ENCODE peak calls at places on chromosomes 3 and 15, in five cellular contexts. I is H1, P is SK-N-SH, S is GM12878, M is HepG2. F is an unnamed sample.

GRCh38 chr15:68614621-68615035 is 35.8 kb downstream of the CORO2B start:
- DNase-seq in I (peak; percentile 19), S (no peak), M (no peak), P (no peak), F (no peak)

GRCh38 chr3:145522893-145523651 is 637.9 kb downstream of the PLOD2 start:
- DNase-seq in M (no peak), I (no peak), P (no peak), S (no peak), F (no peak)

GRCh38 chr15:90035835-90036220 is 34.7 kb downstream of the ZNF710 start:
- DNase-seq in S (no peak), I (no peak), P (no peak), M (no peak), F (no peak)

GRCh38 chr3:33202581-33203457 is 15.8 kb downstream of the SUSD5 start:
- DNase-seq in M (no peak), I (no peak), S (no peak), P (no peak), F (no peak)

GRCh38 chr3:16374047-16375019 is 109.3 kb downstream of the OXNAD1 start:
- DNase-seq in S (no peak), P (no peak), M (no peak), I (no peak), F (no peak)

GRCh38 chr15:59174846-59175831 is 31.5 kb upstream of the LDHAL6B start:
- DNase-seq in P (peak; percentile 64), M (peak; percentile 47), S (no peak), I (peak; percentile 17), F (peak; percentile 62)

GRCh38 chr3:161400650-161401049 is 29.3 kb upstream of the SPTSSB start:
- DNase-seq in S (no peak), M (no peak), I (no peak), P (no peak), F (no peak)

GRCh38 chr15:60389261-60390077 is 8.3 kb downstream of the ANXA2 start:
- DNase-seq in S (peak; percentile 42), P (no peak), I (no peak), M (no peak), F (no peak)

GRCh38 chr3:105793040-105793439 is 75.8 kb downstream of the CBLB start:
- DNase-seq in S (no peak), I (no peak), P (no peak), M (no peak), F (no peak)

GRCh38 chr3:129492691-129493090 is 35.7 kb upstream of the RHO start:
- DNase-seq in M (no peak), S (no peak), I (no peak), P (no peak), F (no peak)

GRCh38 chr3:58452176-58452575 is 18.5 kb upstream of the PDHB start:
- DNase-seq in S (no peak), I (no peak), P (no peak), M (peak; percentile 95), F (no peak)

GRCh38 chr3:188196232-188196990 is 42.5 kb downstream of the LPP start:
- DNase-seq in P (no peak), S (no peak), M (no peak), I (no peak), F (no peak)

GRCh38 chr15:61367953-61368352 is 138.9 kb upstream of the RORA start:
- DNase-seq in I (no peak), M (no peak), S (no peak), P (no peak), F (no peak)

GRCh38 chr15:88727439-88727838 is 75.8 kb upstream of the ACAN start:
- DNase-seq in I (no peak), P (no peak), M (no peak), S (no peak), F (no peak)

GRCh38 chr3:49164983-49165720 is 979 bp downstream of the CCDC71 start:
- DNase-seq in M (no peak), I (no peak), S (no peak), P (peak; percentile 45), F (peak; percentile 28)

GRCh38 chr15:44798815-44799214 is 62.5 kb downstream of the TRIM69 start:
- DNase-seq in S (no peak), M (peak; percentile 15), P (peak; percentile 44), I (no peak), F (peak; percentile 39)

GRCh38 chr15:78830514-78831228 is 19.4 kb upstream of the ADAMTS7 start:
- DNase-seq in P (no peak), M (no peak), I (no peak), S (no peak), F (no peak)

GRCh38 chr3:28586325-28586724 is 237.7 kb upstream of the AZI2 start:
- DNase-seq in P (no peak), M (no peak), S (no peak), I (no peak), F (no peak)

GRCh38 chr3:12990781-12991480 is 82.3 kb downstream of the IQSEC1 start:
- DNase-seq in S (no peak), I (no peak), P (no peak), M (no peak), F (no peak)

GRCh38 chr15:32855942-32856341 is 138.1 kb downstream of the GREM1 start:
- DNase-seq in S (no peak), P (no peak), I (peak; percentile 50), M (peak; percentile 81), F (no peak)

GRCh38 chr15:40082195-40082868 is 26.3 kb downstream of the BMF start:
- DNase-seq in M (no peak), I (no peak), S (no peak), P (peak; percentile 44), F (no peak)

GRCh38 chr3:49199900-49200281 is 28.5 kb downstream of the KLHDC8B start:
- DNase-seq in I (no peak), S (no peak), M (no peak), P (no peak), F (no peak)

GRCh38 chr3:138845771-138846173 is 11.0 kb upstream of the PIK3CB start:
- DNase-seq in S (no peak), M (peak; percentile 64), P (no peak), I (no peak), F (no peak)

GRCh38 chr3:195188530-195188917 is 82.4 kb downstream of the XXYLT1 start:
- DNase-seq in P (no peak), M (no peak), I (no peak), S (no peak), F (peak; percentile 38)

GRCh38 chr15:68515371-68516095 is 63.3 kb upstream of the CORO2B start:
- DNase-seq in S (no peak), I (no peak), P (no peak), M (no peak), F (no peak)

GRCh38 chr3:94071713-94072284 is 8.9 kb downstream of the NSUN3 start:
- DNase-seq in M (no peak), S (peak; percentile 44), P (no peak), I (no peak), F (no peak)

GRCh38 chr3:21390856-21391255 is 360.2 kb downstream of the ZNF385D start:
- DNase-seq in M (no peak), I (no peak), S (no peak), P (no peak), F (no peak)

GRCh38 chr3:101252897-101253296 is 67.5 kb downstream of the IMPG2 start:
- DNase-seq in M (no peak), I (no peak), S (no peak), P (no peak), F (no peak)

GRCh38 chr15:75176404-75176761 is 25.3 kb upstream of the C15orf39 start:
- DNase-seq in S (no peak), P (no peak), M (peak; percentile 32), I (no peak), F (no peak)

GRCh38 chr3:8371955-8372600 is 129.5 kb upstream of the LMCD1 start:
- DNase-seq in P (no peak), M (peak; percentile 27), I (no peak), S (no peak), F (no peak)

GRCh38 chr3:8369638-8370037 is 132.0 kb upstream of the LMCD1 start:
- DNase-seq in M (no peak), I (no peak), P (no peak), S (no peak), F (no peak)

GRCh38 chr3:8368598-8368997 is 133.0 kb upstream of the LMCD1 start:
- DNase-seq in S (no peak), M (no peak), P (no peak), I (no peak), F (no peak)

GRCh38 chr3:8366214-8366613 is 135.4 kb upstream of the LMCD1 start:
- DNase-seq in P (no peak), M (no peak), S (no peak), I (no peak), F (no peak)

DNA sequence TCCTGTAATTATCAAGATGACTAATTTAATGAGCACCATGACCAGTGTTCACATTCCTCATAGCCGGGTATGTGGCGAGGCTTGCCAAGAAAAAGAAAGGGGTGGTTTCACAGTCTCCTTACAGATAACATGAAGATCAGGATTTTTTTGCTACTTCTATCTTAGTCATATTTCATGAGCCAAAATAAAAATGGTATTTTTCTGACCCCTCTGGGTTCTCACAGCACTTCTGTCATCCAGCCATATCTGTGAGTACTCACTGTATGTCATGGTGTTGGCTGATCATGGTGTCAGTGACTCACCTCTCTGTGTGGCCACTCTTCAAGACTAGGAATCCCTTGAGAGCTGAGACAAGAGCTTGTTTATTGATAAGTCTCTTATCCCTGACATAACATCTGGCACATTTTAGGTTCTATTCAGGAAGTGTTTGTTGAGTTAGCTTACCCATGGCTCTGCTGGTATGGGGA is 130.5 kb upstream of the LMCD1 start:
- DNase-seq in P (no peak), M (no peak), I (no peak), S (no peak), F (no peak)
- TF ChIP-seq SIN3A in P (no peak), M (no peak), I (no peak), S (no peak), F (no peak)

GRCh38 chr3:196623350-196623749 is 16.1 kb upstream of the NRROS start:
- DNase-seq in M (no peak), P (no peak), S (no peak), I (no peak), F (no peak)

GRCh38 chr3:196617256-196617655 is 22.2 kb upstream of the NRROS start:
- DNase-seq in P (no peak), M (no peak), S (no peak), I (no peak), F (no peak)

GRCh38 chr3:196619213-196619612 is 20.3 kb upstream of the NRROS start:
- DNase-seq in P (no peak), I (no peak), M (no peak), S (no peak), F (no peak)

GRCh38 chr3:196621581-196621980 is 17.9 kb upstream of the NRROS start:
- DNase-seq in M (no peak), P (no peak), S (no peak), I (no peak), F (no peak)

GRCh38 chr3:196620228-196620627 is 19.3 kb upstream of the NRROS start:
- DNase-seq in P (no peak), I (no peak), M (no peak), S (no peak), F (peak; percentile 77)
- TF ChIP-seq GABPA in P (no peak), I (no peak), M (no peak), S (no peak), F (peak; percentile 32)

GRCh38 chr15:50315814-50316630 is 39.0 kb downstream of the GABPB1 start:
- DNase-seq in S (no peak), I (no peak), M (peak; percentile 42), P (peak; percentile 45), F (peak; percentile 19)
- TF ChIP-seq SIN3A in S (no peak), I (no peak), M (no peak), P (no peak), F (no peak)

DNA sequence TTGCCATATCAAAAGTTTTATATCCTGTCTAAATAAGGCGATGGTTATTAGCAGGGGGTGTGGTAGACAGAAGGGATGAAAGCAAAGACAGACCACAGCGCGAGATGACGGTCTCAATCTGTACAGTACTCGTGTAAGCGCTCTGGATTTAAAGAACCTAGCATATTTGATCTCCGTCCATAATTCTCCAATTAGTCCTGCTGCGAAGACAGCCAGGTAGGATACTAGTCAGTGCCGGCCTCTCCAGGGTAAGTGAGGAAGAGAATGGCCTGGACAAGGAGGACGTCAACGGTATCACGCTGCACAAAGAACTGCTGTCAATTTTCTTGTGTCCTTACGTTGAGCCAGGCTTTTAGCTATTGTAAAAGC is 658 bp downstream of the SGO1 start:
- DNase-seq in P (peak; percentile 26), I (no peak), S (no peak), M (no peak), F (no peak)
- TF ChIP-seq GABPA in P (no peak), I (no peak), S (no peak), M (no peak), F (no peak)